ENCODE peak calls at places on chromosomes 16 and 17, in six cellular contexts. J is fibroblast of lung, V is gastrocnemius medialis, H is SJSA1, Z is thoracic aorta, R is A549. N is an unnamed sample. For H3K4me1 and H3K9me3, the result is how much of the 10 kb centered on the place peaks cover.

GRCh38 chr17:43169561-43170139 is 1.4 kb upstream of the NBR1 start:
- DNase-seq in J (peak), V (peak), H (no peak), Z (no peak), R (peak), N (no peak)

GRCh38 chr17:50665838-50666237 is 31.2 kb downstream of the ABCC3 start:
- DNase-seq in J (no peak), V (no peak), H (no peak), Z (no peak), R (no peak), N (no peak)

GRCh38 chr17:56985371-56986162 is 7.6 kb downstream of the SCPEP1 start:
- DNase-seq in J (no peak), V (no peak), H (no peak), Z (no peak), R (no peak), N (no peak)

GRCh38 chr17:28385037-28385797 is 13.7 kb downstream of the SARM1 start:
- DNase-seq in J (no peak), V (no peak), H (no peak), Z (no peak), R (no peak), N (no peak)

GRCh38 chr17:46780003-46780373 is 38.5 kb downstream of the WNT3 start:
- DNase-seq in J (no peak), V (no peak), H (no peak), Z (no peak), R (no peak), N (no peak)

GRCh38 chr16:21727344-21727743 is 63.6 kb downstream of the OTOA start:
- DNase-seq in J (no peak), V (no peak), H (no peak), Z (no peak), R (no peak), N (no peak)

GRCh38 chr16:84277244-84277823 is 17.3 kb upstream of the WFDC1 start:
- DNase-seq in J (peak), V (no peak), H (peak), Z (no peak), R (peak), N (peak)

GRCh38 chr17:43667506-43668438 is 6.0 kb upstream of the MEOX1 start:
- DNase-seq in J (peak), V (no peak), H (peak), Z (no peak), R (no peak), N (no peak)

GRCh38 chr16:61968242-61968978 is 67.8 kb downstream of the CDH8 start:
- DNase-seq in J (no peak), V (no peak), H (no peak), Z (no peak), R (no peak), N (no peak)

DNA sequence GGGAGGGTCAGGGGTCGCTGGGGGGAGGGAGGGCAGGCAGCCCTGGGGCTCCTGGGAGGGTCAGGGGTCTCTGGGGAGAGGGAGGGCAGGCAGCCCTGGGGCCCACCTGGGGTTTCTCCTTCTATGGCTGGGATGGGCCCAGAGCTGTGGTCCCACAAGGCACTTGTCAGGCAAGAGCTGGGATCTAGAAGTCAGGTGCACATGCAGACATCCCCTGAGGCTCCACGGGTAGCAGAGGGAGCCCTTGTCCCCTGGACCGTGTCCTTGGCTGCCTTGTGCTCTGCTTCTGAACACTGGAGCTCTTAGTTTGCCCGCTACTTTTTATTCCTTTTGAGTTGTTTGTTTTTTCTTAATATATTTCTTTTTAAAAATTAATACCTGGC is 1.8 kb downstream of the TUBB3 start:
- DNase-seq in J (no peak), V (no peak), H (no peak), Z (no peak), R (no peak), N (no peak)
- H3K4me3 ChIP-seq in J (peak), V (no peak), H (no peak), Z (no peak), R (peak), N (no peak)

GRCh38 chr16:56938664-56939513 is 6.9 kb downstream of the HERPUD1 start:
- DNase-seq in J (no peak), V (no peak), H (no peak), Z (no peak), R (no peak), N (no peak)

GRCh38 chr16:56941092-56941491 is 9.2 kb downstream of the HERPUD1 start:
- DNase-seq in J (no peak), V (no peak), H (no peak), Z (no peak), R (no peak), N (no peak)

GRCh38 chr16:56941856-56942331 is 10.0 kb downstream of the HERPUD1 start:
- DNase-seq in J (no peak), V (no peak), H (no peak), Z (no peak), R (no peak), N (no peak)

GRCh38 chr16:56936950-56937349 is 5.0 kb downstream of the HERPUD1 start:
- DNase-seq in J (no peak), V (no peak), H (no peak), Z (no peak), R (no peak), N (peak)

GRCh38 chr16:56939801-56940200 is 7.9 kb downstream of the HERPUD1 start:
- DNase-seq in J (no peak), V (no peak), H (no peak), Z (no peak), R (no peak), N (no peak)
- H3K4me1 ChIP-seq in J (under half), V (under half), H (under half), Z (under half), R (under half), N (under half)

GRCh38 chr16:75687361-75687760 is 10.6 kb upstream of the CPHXL2 start:
- DNase-seq in J (no peak), V (no peak), H (no peak), Z (no peak), R (no peak), N (no peak)
- H3K9me3 ChIP-seq in J (under half), V (under half), H (under half), Z (under half), R (under half), N (under half)

DNA sequence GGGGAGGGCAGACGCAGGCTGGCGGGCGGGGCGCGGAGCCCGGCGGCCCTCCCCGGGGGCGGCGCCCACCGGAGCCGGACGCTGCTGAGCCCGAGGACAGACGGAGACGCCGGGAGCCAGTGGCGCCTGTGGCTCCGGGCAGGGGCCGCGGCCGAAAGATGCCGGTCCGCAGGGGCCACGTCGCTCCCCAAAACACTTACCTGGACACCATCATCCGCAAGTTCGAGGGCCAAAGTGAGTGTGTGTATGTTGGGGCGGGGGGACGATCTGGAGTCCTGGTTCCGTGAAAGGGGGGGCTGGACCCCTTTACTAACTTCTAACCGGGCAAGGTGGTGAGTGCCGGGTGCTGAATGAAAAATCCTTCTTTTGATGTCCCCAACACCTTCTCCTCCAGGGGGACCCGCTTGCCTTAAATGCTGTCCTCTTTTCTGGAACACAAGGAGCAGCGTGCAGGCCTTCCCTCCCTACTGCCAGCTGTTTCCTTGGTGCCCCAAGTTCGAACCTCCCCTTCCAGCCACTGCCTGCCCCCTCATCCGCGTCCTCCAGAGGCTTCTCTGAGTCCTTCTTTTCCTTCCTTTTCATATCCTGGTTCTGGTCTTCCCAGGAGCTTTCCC is at the start of gene KCNH6:
- DNase-seq in J (peak), V (no peak), H (no peak), Z (no peak), R (no peak), N (no peak)
- H3K4me3 ChIP-seq in J (no peak), V (no peak), H (no peak), Z (peak), R (peak), N (no peak)

GRCh38 chr17:80893604-80894438 is 97.8 kb upstream of the CHMP6 start:
- DNase-seq in J (no peak), V (no peak), H (no peak), Z (no peak), R (no peak), N (no peak)
- H3K4me1 ChIP-seq in J (under half), V (under half), H (under half), Z (under half), R (under half), N (under half)

DNA sequence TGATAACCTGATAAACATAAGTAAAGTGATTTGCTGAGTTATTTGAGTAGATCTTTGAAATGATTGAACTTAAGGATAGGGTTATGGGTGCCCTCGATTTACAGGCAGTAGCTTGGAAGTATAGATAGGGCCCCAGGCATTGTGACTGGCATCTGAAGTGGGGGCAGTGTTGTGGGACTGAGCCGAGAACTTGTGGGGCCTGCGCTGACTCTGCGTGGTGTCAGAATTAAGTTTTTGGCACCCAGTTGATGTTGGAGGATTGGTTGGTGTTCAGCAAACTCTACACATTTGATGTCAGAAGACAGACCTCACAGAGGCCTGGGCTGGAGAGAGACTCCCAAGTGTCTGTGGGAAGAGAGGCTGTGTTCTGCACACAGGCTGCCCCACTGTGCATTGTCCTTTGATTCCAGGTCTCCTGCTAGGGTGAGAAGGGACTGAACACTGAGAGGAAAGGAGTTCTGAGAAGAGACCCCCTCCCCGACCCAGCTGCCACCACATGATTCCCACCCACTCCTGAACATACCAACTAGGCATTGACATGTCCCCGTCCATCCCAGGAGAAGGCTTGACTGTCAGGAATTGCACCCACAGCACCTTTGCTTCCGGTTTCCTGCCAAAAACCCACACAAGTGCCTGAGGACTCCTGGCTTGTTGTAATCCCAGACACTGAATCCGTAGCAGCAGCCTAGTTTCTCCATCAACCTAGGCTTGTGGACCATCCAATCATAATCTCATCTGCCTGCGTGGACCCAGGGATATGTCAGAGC is 4.5 kb downstream of the ZNF267 start:
- DNase-seq in J (no peak), V (no peak), H (no peak), Z (no peak), R (no peak), N (no peak)
- H3K9me3 ChIP-seq in J (under half), V (under half), H (under half), Z (under half), R (half or more), N (under half)

GRCh38 chr17:82053130-82053529 is 1.4 kb downstream of the GPS1 start:
- DNase-seq in J (no peak), V (no peak), H (no peak), Z (no peak), R (no peak), N (no peak)
- H3K4me3 ChIP-seq in J (peak), V (peak), H (peak), Z (peak), R (peak), N (peak)

DNA sequence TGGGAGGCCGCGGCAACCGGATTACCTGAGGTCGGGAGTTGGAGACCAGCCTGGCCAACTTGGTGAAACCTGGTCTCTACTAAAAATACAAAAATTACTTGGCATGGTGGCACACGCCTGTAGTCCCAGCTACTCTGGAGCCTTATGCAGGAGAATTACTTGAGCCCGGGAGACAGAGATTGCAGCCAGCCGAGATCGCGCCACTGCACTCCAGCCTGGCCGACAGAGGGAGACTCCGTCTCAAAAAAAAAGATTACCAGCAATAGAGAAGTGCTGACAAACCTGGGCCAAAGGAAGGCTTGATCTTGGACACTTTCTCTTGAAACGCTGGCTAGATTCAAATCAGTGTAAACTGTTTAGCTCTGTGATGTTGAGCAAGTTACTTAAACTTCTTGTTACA is 4.3 kb downstream of the MT1H start:
- DNase-seq in J (peak), V (peak), H (no peak), Z (no peak), R (no peak), N (no peak)
- H3K4me1 ChIP-seq in J (under half), V (under half), H (under half), Z (under half), R (under half), N (under half)

GRCh38 chr17:12391468-12391867 is 274.2 kb upstream of the MYOCD start:
- DNase-seq in J (no peak), V (no peak), H (no peak), Z (no peak), R (no peak), N (no peak)
- H3K9me3 ChIP-seq in J (under half), V (under half), H (under half), Z (under half), R (under half), N (under half)

N was measured in SJCRH30.